ENCODE peak calls at places on chromosomes 12 and 14, in eight cellular contexts. E is A549, O is esophagus muscularis mucosa, T is stomach, C is glutamatergic neuron, S is colonic mucosa, W is foreskin fibroblast, U is lung. I is an unnamed sample.

GRCh38 chr14:101927859-101928258 is 36.5 kb upstream of the DYNC1H1 start:
- DNase-seq in E (no peak), O (peak; percentile 96), T (peak; percentile 53), C (no peak), S (peak; percentile 61), W (peak; percentile 97), U (peak; percentile 68), I (no peak)

GRCh38 chr14:69355955-69356321 is 42.2 kb downstream of the ERH start:
- DNase-seq in E (no peak), O (no peak), T (no peak), C (no peak), S (no peak), W (peak; percentile 62), U (no peak), I (no peak)

GRCh38 chr14:59208224-59208814 is 19.9 kb downstream of the DAAM1 start:
- DNase-seq in E (no peak), O (no peak), T (no peak), C (no peak), S (no peak), W (peak; percentile 9), U (no peak), I (no peak)

GRCh38 chr12:121794532-121795028 is 1.1 kb upstream of the RHOF start:
- DNase-seq in E (no peak), O (no peak), T (no peak), C (no peak), S (no peak), W (no peak), U (peak; percentile 59), I (no peak)

GRCh38 chr14:55427439-55427838 is 13.0 kb downstream of the TBPL2 start:
- DNase-seq in E (no peak), O (no peak), T (no peak), C (no peak), S (no peak), W (no peak), U (no peak), I (no peak)

GRCh38 chr12:48542300-48542928 is 17.0 kb downstream of the OR8S1 start:
- DNase-seq in E (peak; percentile 21), O (no peak), T (peak; percentile 53), C (peak; percentile 58), S (peak; percentile 53), W (peak; percentile 2), U (peak; percentile 50), I (no peak)

GRCh38 chr12:82970614-82971013 is 283.9 kb downstream of the TMTC2 start:
- DNase-seq in E (no peak), O (no peak), T (no peak), C (no peak), S (no peak), W (no peak), U (no peak), I (no peak)

GRCh38 chr12:127205781-127206535 is 1061.0 kb upstream of the TMEM132C start:
- DNase-seq in E (no peak), O (no peak), T (no peak), C (no peak), S (no peak), W (no peak), U (no peak), I (no peak)

GRCh38 chr12:28550757-28551381 is 360.6 kb downstream of the CCDC91 start:
- DNase-seq in E (peak; percentile 7), O (no peak), T (no peak), C (no peak), S (no peak), W (peak; percentile 78), U (no peak), I (no peak)

GRCh38 chr12:26117321-26117720 is 7.5 kb downstream of the BHLHE41 start:
- DNase-seq in E (no peak), O (no peak), T (no peak), C (no peak), S (no peak), W (no peak), U (no peak), I (no peak)

GRCh38 chr14:76498976-76499375 is 123.0 kb downstream of the ESRRB start:
- DNase-seq in E (no peak), O (no peak), T (no peak), C (no peak), S (no peak), W (no peak), U (no peak), I (no peak)

GRCh38 chr12:27555928-27556778 is 32.1 kb downstream of the PPFIBP1 start:
- DNase-seq in E (no peak), O (no peak), T (no peak), C (no peak), S (no peak), W (no peak), U (no peak), I (no peak)

GRCh38 chr12:114321524-114321923 is 84.4 kb downstream of the TBX5 start:
- DNase-seq in E (no peak), O (no peak), T (no peak), C (no peak), S (no peak), W (no peak), U (no peak), I (no peak)

GRCh38 chr12:14825256-14825655 is 11.3 kb upstream of the SMCO3 start:
- DNase-seq in E (no peak), O (no peak), T (no peak), C (no peak), S (no peak), W (no peak), U (no peak), I (no peak)

GRCh38 chr14:30243157-30243556 is 315.5 kb upstream of the PRKD1 start:
- DNase-seq in E (no peak), O (no peak), T (no peak), C (no peak), S (no peak), W (no peak), U (no peak), I (no peak)

GRCh38 chr12:122189626-122190475 is 6.9 kb downstream of the LRRC43 start:
- DNase-seq in E (no peak), O (no peak), T (no peak), C (no peak), S (no peak), W (no peak), U (no peak), I (no peak)

GRCh38 chr12:103852498-103852992 is 11.5 kb upstream of the NT5DC3 start:
- DNase-seq in E (no peak), O (no peak), T (no peak), C (no peak), S (no peak), W (no peak), U (no peak), I (no peak)

GRCh38 chr12:92030618-92031017 is 115.0 kb downstream of the BTG1 start:
- DNase-seq in E (no peak), O (no peak), T (peak; percentile 53), C (no peak), S (no peak), W (peak; percentile 44), U (peak; percentile 29), I (no peak)

GRCh38 chr14:71228711-71229110 is 321.5 kb downstream of the PCNX1 start:
- DNase-seq in E (no peak), O (no peak), T (no peak), C (no peak), S (no peak), W (no peak), U (no peak), I (no peak)

DNA sequence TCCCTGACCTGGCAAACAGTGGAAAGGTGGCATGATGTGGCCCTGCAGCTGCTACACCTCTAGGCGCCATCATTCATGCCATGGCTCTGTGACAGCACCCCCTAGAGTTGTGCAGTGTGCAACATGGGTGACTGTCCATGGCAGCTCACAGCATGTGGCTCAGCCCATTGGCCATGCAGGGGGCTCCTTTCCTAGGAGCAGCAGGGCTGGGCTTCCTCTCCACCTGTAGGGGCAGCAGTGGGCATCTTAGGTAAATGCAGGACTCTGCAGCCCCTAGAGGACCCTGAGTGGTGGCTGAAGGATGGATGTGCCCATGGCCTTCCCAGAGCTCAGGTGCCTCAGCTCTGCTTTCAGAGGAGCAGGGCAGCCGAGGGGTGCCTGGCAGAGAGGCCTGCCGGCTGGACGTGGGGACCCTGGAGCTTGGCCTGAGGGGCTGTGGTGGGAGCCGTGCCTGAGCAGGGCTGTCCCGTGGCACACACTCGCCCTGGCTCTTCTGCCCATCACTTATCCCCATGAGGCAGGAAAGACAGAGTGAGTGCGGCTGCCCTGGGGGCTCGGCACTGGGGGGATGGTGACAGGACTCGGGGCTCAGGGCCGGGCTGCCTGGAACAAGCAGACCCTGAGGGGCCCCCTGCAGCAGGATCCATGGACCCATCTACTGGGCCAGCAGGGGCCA is 7.4 kb downstream of the ADSS1 start:
- DNase-seq in E (peak; percentile 48), O (no peak), T (no peak), C (no peak), S (no peak), W (no peak), U (no peak), I (no peak)
- TF ChIP-seq CTCF in E (peak; percentile 29), O (no peak), T (no peak), C (peak; percentile 39), S (peak; percentile 15), W (peak; percentile 54), U (no peak), I (peak; percentile 38)

GRCh38 chr12:78584695-78585094 is 279.9 kb upstream of the SYT1 start:
- DNase-seq in E (no peak), O (no peak), T (no peak), C (no peak), S (no peak), W (no peak), U (no peak), I (no peak)
- TF ChIP-seq CTCF in E (no peak), O (no peak), T (no peak), C (no peak), S (no peak), W (no peak), U (no peak), I (peak; percentile 22)

GRCh38 chr14:90060312-90060964 is 1.4 kb upstream of the KCNK13 start:
- DNase-seq in E (peak; percentile 48), O (no peak), T (peak; percentile 42), C (peak; percentile 66), S (peak; percentile 42), W (peak; percentile 44), U (no peak), I (no peak)
- TF ChIP-seq CTCF in E (peak; percentile 52), O (no peak), T (no peak), C (peak; percentile 38), S (peak; percentile 28), W (peak; percentile 62), U (no peak), I (peak; percentile 72)

DNA sequence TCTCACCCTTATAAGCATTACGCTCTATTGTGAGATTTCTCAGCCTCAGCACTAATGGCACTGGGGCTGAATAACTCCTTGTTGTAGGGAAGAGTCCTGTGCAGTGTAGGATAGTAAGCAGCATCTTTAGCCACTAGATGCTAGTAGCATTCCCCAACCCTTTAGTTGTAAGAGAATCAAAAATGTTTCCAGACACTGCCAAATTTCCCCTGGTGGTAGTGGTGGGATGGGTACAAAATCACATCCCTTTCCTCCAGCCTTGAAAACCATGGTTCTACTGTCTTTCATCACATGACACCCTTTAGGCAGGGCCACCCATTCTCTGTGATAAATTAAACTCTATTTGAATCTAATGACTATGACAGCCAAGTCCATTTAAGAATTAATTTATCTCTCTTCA is 199.3 kb downstream of the ANO4 start:
- DNase-seq in E (no peak), O (no peak), T (no peak), C (no peak), S (no peak), W (no peak), U (no peak), I (no peak)
- TF ChIP-seq CTCF in E (no peak), O (no peak), T (no peak), C (peak; percentile 31), S (no peak), W (no peak), U (no peak), I (no peak)

GRCh38 chr14:77653473-77653872 is 37.0 kb upstream of the SPTLC2 start:
- DNase-seq in E (no peak), O (no peak), T (no peak), C (no peak), S (no peak), W (no peak), U (no peak), I (no peak)
- TF ChIP-seq CTCF in E (no peak), O (no peak), T (no peak), C (no peak), S (no peak), W (no peak), U (no peak), I (no peak)

I was measured in osteocyte.